ENCODE peak calls at places on chromosomes 13 and 19, in six cellular contexts. K is Caco-2, A is astrocyte of the hippocampus, J is tibial nerve, X is NCI-H69, N is progenitor cell of endocrine pancreas. Q is an unnamed sample.
A peak's percentile ranks its signal among the peaks of the same experiment; 100 is the strongest.

GRCh38 chr13:50915562-50915961 is 6.0 kb downstream of the RNASEH2B start:
- DNase-seq in K (no peak), A (no peak), J (no peak), X (peak; percentile 59), N (no peak), Q (no peak)

GRCh38 chr13:41952749-41953148 is 8.2 kb downstream of the VWA8 start:
- DNase-seq in K (no peak), A (no peak), J (no peak), X (no peak), N (no peak), Q (no peak)

GRCh38 chr19:49430678-49431329 is 5.6 kb downstream of the GFY start:
- DNase-seq in K (no peak), A (no peak), J (no peak), X (peak; percentile 48), N (no peak), Q (peak; percentile 38)

GRCh38 chr19:54448037-54448773 is 794 bp upstream of the LENG8 start:
- DNase-seq in K (peak; percentile 64), A (peak; percentile 72), J (peak; percentile 33), X (peak; percentile 64), N (no peak), Q (no peak)

GRCh38 chr13:77448689-77449088 is 86.8 kb upstream of the SCEL start:
- DNase-seq in K (no peak), A (no peak), J (no peak), X (peak; percentile 31), N (no peak), Q (no peak)

GRCh38 chr19:52170863-52171320 is 529 bp downstream of the ZNF836 start:
- DNase-seq in K (no peak), A (peak; percentile 45), J (no peak), X (peak; percentile 68), N (peak; percentile 15), Q (peak; percentile 10)

GRCh38 chr13:51675385-51675784 is 91.1 kb downstream of the WDFY2 start:
- DNase-seq in K (no peak), A (no peak), J (no peak), X (no peak), N (no peak), Q (no peak)

GRCh38 chr19:48556825-48557224 is 4.9 kb downstream of the SULT2B1 start:
- DNase-seq in K (no peak), A (no peak), J (no peak), X (no peak), N (no peak), Q (no peak)

GRCh38 chr19:46112527-46112926 is 12.0 kb downstream of the IGFL3 start:
- DNase-seq in K (no peak), A (no peak), J (no peak), X (no peak), N (no peak), Q (no peak)

GRCh38 chr13:60933638-60934037 is 482.0 kb downstream of the PCDH20 start:
- DNase-seq in K (no peak), A (peak; percentile 20), J (no peak), X (no peak), N (no peak), Q (no peak)

GRCh38 chr19:13727798-13728197 is 36.5 kb upstream of the MRI1 start:
- DNase-seq in K (no peak), A (peak; percentile 72), J (no peak), X (no peak), N (no peak), Q (no peak)

GRCh38 chr13:111153977-111154332 is 38.8 kb downstream of the ARHGEF7 start:
- DNase-seq in K (peak; percentile 68), A (no peak), J (no peak), X (peak; percentile 80), N (peak; percentile 44), Q (no peak)

GRCh38 chr13:67075239-67075638 is 154.9 kb downstream of the PCDH9 start:
- DNase-seq in K (no peak), A (no peak), J (no peak), X (peak; percentile 74), N (no peak), Q (no peak)

GRCh38 chr13:75482070-75482819 is at the start of gene TBC1D4:
- DNase-seq in K (peak; percentile 95), A (peak; percentile 94), J (peak; percentile 60), X (peak; percentile 91), N (peak; percentile 80), Q (peak; percentile 67)

GRCh38 chr19:53365899-53366493 is 491 bp downstream of the ZNF525 start:
- DNase-seq in K (no peak), A (peak; percentile 50), J (no peak), X (peak; percentile 67), N (no peak), Q (peak; percentile 8)

GRCh38 chr19:18233224-18233825 is 7.1 kb upstream of the PDE4C start:
- DNase-seq in K (peak; percentile 59), A (peak; percentile 86), J (no peak), X (peak; percentile 70), N (peak; percentile 84), Q (peak; percentile 78)

GRCh38 chr19:41702208-41702651 is 6.2 kb upstream of the CEACAM5 start:
- DNase-seq in K (no peak), A (peak; percentile 16), J (no peak), X (peak; percentile 37), N (no peak), Q (no peak)

GRCh38 chr13:32639502-32640105 is 53.4 kb downstream of the PDS5B start:
- DNase-seq in K (peak; percentile 54), A (peak; percentile 77), J (peak; percentile 50), X (peak; percentile 48), N (no peak), Q (no peak)

GRCh38 chr19:33064778-33065550 is at the start of gene RHPN2:
- DNase-seq in K (peak; percentile 85), A (peak; percentile 87), J (peak; percentile 22), X (peak; percentile 92), N (peak; percentile 58), Q (no peak)

GRCh38 chr19:11494634-11495285 is 10.9 kb downstream of the ZNF653 start:
- DNase-seq in K (no peak), A (no peak), J (no peak), X (no peak), N (no peak), Q (no peak)

GRCh38 chr13:62250501-62251175 is 835.0 kb upstream of the PCDH20 start:
- DNase-seq in K (no peak), A (no peak), J (no peak), X (peak; percentile 14), N (no peak), Q (no peak)

GRCh38 chr19:43934055-43934984 is 762 bp downstream of the ZNF45 start:
- DNase-seq in K (no peak), A (peak; percentile 12), J (no peak), X (peak; percentile 32), N (no peak), Q (no peak)

GRCh38 chr19:31214086-31214485 is 135.2 kb downstream of the TSHZ3 start:
- DNase-seq in K (no peak), A (peak; percentile 98), J (no peak), X (no peak), N (no peak), Q (no peak)

GRCh38 chr19:34504273-34504808 is 22.8 kb downstream of the WTIP start:
- DNase-seq in K (no peak), A (no peak), J (no peak), X (no peak), N (no peak), Q (no peak)

GRCh38 chr19:23817519-23817918 is 58.8 kb upstream of the ZNF681 start:
- DNase-seq in K (peak; percentile 30), A (peak; percentile 10), J (no peak), X (peak; percentile 51), N (no peak), Q (no peak)

GRCh38 chr13:113493315-113493951 is 2.9 kb upstream of the DCUN1D2 start:
- DNase-seq in K (no peak), A (peak; percentile 89), J (no peak), X (peak; percentile 84), N (no peak), Q (no peak)

GRCh38 chr13:73757471-73758233 is 376.6 kb downstream of the KLF12 start:
- DNase-seq in K (no peak), A (no peak), J (no peak), X (no peak), N (no peak), Q (no peak)

GRCh38 chr13:114099191-114099590 is 33.2 kb downstream of the RASA3 start:
- DNase-seq in K (peak; percentile 43), A (peak; percentile 94), J (peak; percentile 69), X (peak; percentile 84), N (no peak), Q (peak; percentile 96)

GRCh38 chr13:32538234-32538620 is 368 bp downstream of the N4BP2L2 start:
- DNase-seq in K (peak; percentile 60), A (no peak), J (no peak), X (peak; percentile 62), N (peak; percentile 27), Q (peak; percentile 22)

GRCh38 chr19:17121736-17122293 is 46.2 kb downstream of the MYO9B start:
- DNase-seq in K (no peak), A (peak; percentile 91), J (no peak), X (no peak), N (no peak), Q (no peak)

GRCh38 chr19:14410775-14411134 is 8.4 kb downstream of the DDX39A start:
- DNase-seq in K (no peak), A (no peak), J (no peak), X (no peak), N (no peak), Q (no peak)

GRCh38 chr19:11478167-11479089 is 2.4 kb downstream of the ELAVL3 start:
- DNase-seq in K (no peak), A (no peak), J (no peak), X (no peak), N (no peak), Q (no peak)

GRCh38 chr19:51546650-51547396 is 15.4 kb upstream of the SIGLEC6 start:
- DNase-seq in K (peak; percentile 68), A (peak; percentile 41), J (no peak), X (no peak), N (no peak), Q (no peak)

GRCh38 chr13:82867284-82867683 is 1015.0 kb downstream of the SLITRK1 start:
- DNase-seq in K (no peak), A (no peak), J (no peak), X (peak; percentile 86), N (no peak), Q (no peak)

GRCh38 chr19:752652-753517 is 2.0 kb downstream of the MISP start:
- DNase-seq in K (peak; percentile 99), A (peak; percentile 71), J (peak; percentile 57), X (peak; percentile 86), N (peak; percentile 43), Q (no peak)

GRCh38 chr19:52584686-52585085 is 14.6 kb downstream of the ZNF701 start:
- DNase-seq in K (no peak), A (no peak), J (no peak), X (no peak), N (no peak), Q (no peak)

GRCh38 chr19:30743702-30744101 is 371.5 kb downstream of the ZNF536 start:
- DNase-seq in K (no peak), A (no peak), J (no peak), X (no peak), N (no peak), Q (no peak)

GRCh38 chr13:71018544-71018943 is 848.5 kb downstream of the DACH1 start:
- DNase-seq in K (no peak), A (no peak), J (no peak), X (no peak), N (no peak), Q (no peak)

GRCh38 chr13:36157475-36157874 is 26.3 kb upstream of the DCLK1 start:
- DNase-seq in K (no peak), A (peak; percentile 19), J (no peak), X (peak; percentile 59), N (no peak), Q (no peak)

Q was measured in posterior cingulate gyrus.